ENCODE peak calls at places on chromosome 1, in nine cellular contexts. One of them, this sample, is unnamed.

GRCh38 chr1:180254496-180254819 is 24.4 kb downstream of the LHX4 start:
- DNase-seq in bronchial epithelial cell: no peak
- DNase-seq in fibroblast of mammary gland: no peak
- DNase-seq in OCI-LY7: no peak
- DNase-seq in HCEC 1CT: no peak
- DNase-seq in stimulated activated CD8-positive, alpha-beta memory T cell treated with anti-CD3 and anti-CD28 coated beads, Interleukin-7, amount 100 ng/mL, for 24 hours: no peak
- DNase-seq in vagina: no peak
- DNase-seq in sigmoid colon: no peak
- DNase-seq in DMS79 treated with DMSO at 0.1 percent for 48 hours: no peak
- DNase-seq in this sample: no peak

GRCh38 chr1:230898144-230898543 is 29.8 kb upstream of the C1orf198 start:
- DNase-seq in fibroblast of mammary gland: no peak
- DNase-seq in HCEC 1CT: no peak
- DNase-seq in sigmoid colon: no peak
- DNase-seq in stimulated activated CD8-positive, alpha-beta memory T cell treated with anti-CD3 and anti-CD28 coated beads, Interleukin-7, amount 100 ng/mL, for 24 hours: no peak
- DNase-seq in vagina: no peak
- DNase-seq in bronchial epithelial cell: no peak
- DNase-seq in DMS79 treated with DMSO at 0.1 percent for 48 hours: no peak
- DNase-seq in OCI-LY7: no peak
- DNase-seq in this sample: no peak

GRCh38 chr1:171286032-171286705 is 27.8 kb upstream of the FMO4 start:
- DNase-seq in OCI-LY7: peak
- DNase-seq in DMS79 treated with DMSO at 0.1 percent for 48 hours: peak
- DNase-seq in fibroblast of mammary gland: peak
- DNase-seq in sigmoid colon: no peak
- DNase-seq in vagina: no peak
- DNase-seq in bronchial epithelial cell: peak
- DNase-seq in stimulated activated CD8-positive, alpha-beta memory T cell treated with anti-CD3 and anti-CD28 coated beads, Interleukin-7, amount 100 ng/mL, for 24 hours: no peak
- DNase-seq in HCEC 1CT: peak
- DNase-seq in this sample: no peak

GRCh38 chr1:183097438-183098051 is 74.3 kb downstream of the LAMC1 start:
- DNase-seq in DMS79 treated with DMSO at 0.1 percent for 48 hours: peak
- DNase-seq in fibroblast of mammary gland: peak
- DNase-seq in sigmoid colon: no peak
- DNase-seq in stimulated activated CD8-positive, alpha-beta memory T cell treated with anti-CD3 and anti-CD28 coated beads, Interleukin-7, amount 100 ng/mL, for 24 hours: no peak
- DNase-seq in vagina: no peak
- DNase-seq in HCEC 1CT: peak
- DNase-seq in OCI-LY7: no peak
- DNase-seq in bronchial epithelial cell: peak
- DNase-seq in this sample: no peak

GRCh38 chr1:26036756-26037281 is 9.1 kb downstream of the SLC30A2 start:
- DNase-seq in vagina: no peak
- DNase-seq in bronchial epithelial cell: no peak
- DNase-seq in fibroblast of mammary gland: no peak
- DNase-seq in sigmoid colon: no peak
- DNase-seq in OCI-LY7: no peak
- DNase-seq in DMS79 treated with DMSO at 0.1 percent for 48 hours: no peak
- DNase-seq in HCEC 1CT: no peak
- DNase-seq in stimulated activated CD8-positive, alpha-beta memory T cell treated with anti-CD3 and anti-CD28 coated beads, Interleukin-7, amount 100 ng/mL, for 24 hours: no peak
- DNase-seq in this sample: no peak

GRCh38 chr1:51565009-51565408 is 45.9 kb upstream of the EPS15 start:
- DNase-seq in bronchial epithelial cell: no peak
- DNase-seq in HCEC 1CT: no peak
- DNase-seq in OCI-LY7: no peak
- DNase-seq in vagina: no peak
- DNase-seq in fibroblast of mammary gland: no peak
- DNase-seq in sigmoid colon: no peak
- DNase-seq in DMS79 treated with DMSO at 0.1 percent for 48 hours: no peak
- DNase-seq in stimulated activated CD8-positive, alpha-beta memory T cell treated with anti-CD3 and anti-CD28 coated beads, Interleukin-7, amount 100 ng/mL, for 24 hours: no peak
- DNase-seq in this sample: no peak

GRCh38 chr1:87524021-87524754 is 195.5 kb downstream of the LMO4 start:
- DNase-seq in bronchial epithelial cell: no peak
- DNase-seq in DMS79 treated with DMSO at 0.1 percent for 48 hours: no peak
- DNase-seq in sigmoid colon: no peak
- DNase-seq in fibroblast of mammary gland: no peak
- DNase-seq in OCI-LY7: no peak
- DNase-seq in stimulated activated CD8-positive, alpha-beta memory T cell treated with anti-CD3 and anti-CD28 coated beads, Interleukin-7, amount 100 ng/mL, for 24 hours: no peak
- DNase-seq in HCEC 1CT: no peak
- DNase-seq in vagina: no peak
- DNase-seq in this sample: no peak

GRCh38 chr1:109298666-109299086 is 8.1 kb downstream of the MYBPHL start:
- DNase-seq in DMS79 treated with DMSO at 0.1 percent for 48 hours: no peak
- DNase-seq in HCEC 1CT: no peak
- DNase-seq in OCI-LY7: no peak
- DNase-seq in bronchial epithelial cell: peak
- DNase-seq in stimulated activated CD8-positive, alpha-beta memory T cell treated with anti-CD3 and anti-CD28 coated beads, Interleukin-7, amount 100 ng/mL, for 24 hours: no peak
- DNase-seq in fibroblast of mammary gland: peak
- DNase-seq in sigmoid colon: no peak
- DNase-seq in vagina: no peak
- DNase-seq in this sample: no peak

GRCh38 chr1:215530401-215530984 is 36.6 kb upstream of the KCTD3 start:
- DNase-seq in HCEC 1CT: no peak
- DNase-seq in DMS79 treated with DMSO at 0.1 percent for 48 hours: no peak
- DNase-seq in stimulated activated CD8-positive, alpha-beta memory T cell treated with anti-CD3 and anti-CD28 coated beads, Interleukin-7, amount 100 ng/mL, for 24 hours: no peak
- DNase-seq in bronchial epithelial cell: peak
- DNase-seq in sigmoid colon: no peak
- DNase-seq in fibroblast of mammary gland: no peak
- DNase-seq in OCI-LY7: no peak
- DNase-seq in vagina: no peak
- DNase-seq in this sample: no peak

GRCh38 chr1:70907563-70908310 is 139.9 kb downstream of the PTGER3 start:
- DNase-seq in stimulated activated CD8-positive, alpha-beta memory T cell treated with anti-CD3 and anti-CD28 coated beads, Interleukin-7, amount 100 ng/mL, for 24 hours: no peak
- DNase-seq in HCEC 1CT: no peak
- DNase-seq in OCI-LY7: no peak
- DNase-seq in vagina: no peak
- DNase-seq in bronchial epithelial cell: no peak
- DNase-seq in sigmoid colon: no peak
- DNase-seq in fibroblast of mammary gland: no peak
- DNase-seq in DMS79 treated with DMSO at 0.1 percent for 48 hours: no peak
- DNase-seq in this sample: no peak

GRCh38 chr1:12580054-12580887 is 37.7 kb downstream of the DHRS3 start:
- DNase-seq in HCEC 1CT: peak
- DNase-seq in DMS79 treated with DMSO at 0.1 percent for 48 hours: no peak
- DNase-seq in bronchial epithelial cell: no peak
- DNase-seq in stimulated activated CD8-positive, alpha-beta memory T cell treated with anti-CD3 and anti-CD28 coated beads, Interleukin-7, amount 100 ng/mL, for 24 hours: no peak
- DNase-seq in sigmoid colon: peak
- DNase-seq in vagina: no peak
- DNase-seq in fibroblast of mammary gland: peak
- DNase-seq in OCI-LY7: no peak
- DNase-seq in this sample: no peak

This sample was measured in type B pancreatic cell.